ENCODE peak calls at places on chromosomes 7 and 10, in five cellular contexts. One of them, this sample, is unnamed.

GRCh38 chr7:155872678-155873369 is 60.6 kb upstream of the SHH start:
- DNase-seq in caudate nucleus: no peak
- DNase-seq in left ventricle myocardium inferior: no peak
- DNase-seq in DMS79 treated with DMSO at 0.1 percent for 48 hours: no peak
- DNase-seq in NCI-H2029: no peak
- DNase-seq in this sample: no peak

GRCh38 chr7:92584953-92585352 is 5.2 kb downstream of the FAM133B start:
- DNase-seq in caudate nucleus: no peak
- DNase-seq in left ventricle myocardium inferior: no peak
- DNase-seq in DMS79 treated with DMSO at 0.1 percent for 48 hours: no peak
- DNase-seq in NCI-H2029: peak
- DNase-seq in this sample: no peak

GRCh38 chr10:44046605-44047004 is 338.3 kb downstream of the CXCL12 start:
- DNase-seq in caudate nucleus: no peak
- DNase-seq in left ventricle myocardium inferior: no peak
- DNase-seq in DMS79 treated with DMSO at 0.1 percent for 48 hours: no peak
- DNase-seq in NCI-H2029: no peak
- DNase-seq in this sample: no peak

GRCh38 chr10:62907470-62908212 is 91.5 kb upstream of the EGR2 start:
- DNase-seq in caudate nucleus: no peak
- DNase-seq in left ventricle myocardium inferior: no peak
- DNase-seq in DMS79 treated with DMSO at 0.1 percent for 48 hours: peak
- DNase-seq in NCI-H2029: no peak
- DNase-seq in this sample: peak

GRCh38 chr10:116444527-116445142 is 17.0 kb downstream of the PNLIPRP3 start:
- DNase-seq in caudate nucleus: no peak
- DNase-seq in left ventricle myocardium inferior: no peak
- DNase-seq in DMS79 treated with DMSO at 0.1 percent for 48 hours: no peak
- DNase-seq in NCI-H2029: no peak
- DNase-seq in this sample: no peak

GRCh38 chr10:123935680-123936079 is 44.1 kb upstream of the CPXM2 start:
- DNase-seq in caudate nucleus: no peak
- DNase-seq in left ventricle myocardium inferior: no peak
- DNase-seq in DMS79 treated with DMSO at 0.1 percent for 48 hours: no peak
- DNase-seq in NCI-H2029: no peak
- DNase-seq in this sample: no peak

GRCh38 chr7:47461161-47461560 is 120.8 kb downstream of the TNS3 start:
- DNase-seq in caudate nucleus: no peak
- DNase-seq in left ventricle myocardium inferior: peak
- DNase-seq in DMS79 treated with DMSO at 0.1 percent for 48 hours: no peak
- DNase-seq in NCI-H2029: peak
- DNase-seq in this sample: no peak

GRCh38 chr10:77160679-77161078 is 476.9 kb downstream of the KCNMA1 start:
- DNase-seq in caudate nucleus: no peak
- DNase-seq in left ventricle myocardium inferior: no peak
- DNase-seq in DMS79 treated with DMSO at 0.1 percent for 48 hours: peak
- DNase-seq in NCI-H2029: peak
- DNase-seq in this sample: peak

GRCh38 chr10:124460144-124460543 is 1.5 kb upstream of the LHPP start:
- DNase-seq in caudate nucleus: no peak
- DNase-seq in left ventricle myocardium inferior: no peak
- DNase-seq in DMS79 treated with DMSO at 0.1 percent for 48 hours: no peak
- DNase-seq in NCI-H2029: no peak
- DNase-seq in this sample: no peak

GRCh38 chr7:6558837-6559236 is 7.6 kb upstream of the GRID2IP start:
- DNase-seq in caudate nucleus: no peak
- DNase-seq in left ventricle myocardium inferior: no peak
- DNase-seq in DMS79 treated with DMSO at 0.1 percent for 48 hours: peak
- DNase-seq in NCI-H2029: peak
- DNase-seq in this sample: peak

GRCh38 chr10:51201947-51202346 is 127.7 kb downstream of the PRKG1 start:
- DNase-seq in caudate nucleus: no peak
- DNase-seq in left ventricle myocardium inferior: no peak
- DNase-seq in DMS79 treated with DMSO at 0.1 percent for 48 hours: no peak
- DNase-seq in NCI-H2029: no peak
- DNase-seq in this sample: no peak

GRCh38 chr10:132293416-132294195 is 14.1 kb downstream of the STK32C start:
- DNase-seq in caudate nucleus: no peak
- DNase-seq in left ventricle myocardium inferior: peak
- DNase-seq in DMS79 treated with DMSO at 0.1 percent for 48 hours: no peak
- DNase-seq in NCI-H2029: peak
- DNase-seq in this sample: peak

GRCh38 chr7:151367304-151367703 is 25.7 kb downstream of the NUB1 start:
- DNase-seq in caudate nucleus: no peak
- DNase-seq in left ventricle myocardium inferior: no peak
- DNase-seq in DMS79 treated with DMSO at 0.1 percent for 48 hours: no peak
- DNase-seq in NCI-H2029: no peak
- DNase-seq in this sample: no peak

GRCh38 chr7:52254396-52255025 is 780.9 kb upstream of the POM121L12 start:
- DNase-seq in caudate nucleus: no peak
- DNase-seq in left ventricle myocardium inferior: no peak
- DNase-seq in DMS79 treated with DMSO at 0.1 percent for 48 hours: no peak
- DNase-seq in NCI-H2029: no peak
- DNase-seq in this sample: no peak

GRCh38 chr10:43039629-43040481 is 37.0 kb upstream of the RET start:
- DNase-seq in caudate nucleus: no peak
- DNase-seq in left ventricle myocardium inferior: no peak
- DNase-seq in DMS79 treated with DMSO at 0.1 percent for 48 hours: no peak
- DNase-seq in NCI-H2029: no peak
- DNase-seq in this sample: no peak

GRCh38 chr10:73537288-73537687 is 41.5 kb upstream of the PPP3CB start:
- DNase-seq in caudate nucleus: no peak
- DNase-seq in left ventricle myocardium inferior: no peak
- DNase-seq in DMS79 treated with DMSO at 0.1 percent for 48 hours: no peak
- DNase-seq in NCI-H2029: no peak
- DNase-seq in this sample: no peak

GRCh38 chr7:584122-584465 is 64.4 kb upstream of the PDGFA start:
- DNase-seq in caudate nucleus: no peak
- DNase-seq in left ventricle myocardium inferior: no peak
- DNase-seq in DMS79 treated with DMSO at 0.1 percent for 48 hours: no peak
- DNase-seq in NCI-H2029: no peak
- DNase-seq in this sample: no peak

GRCh38 chr10:111077715-111078504 is 1.1 kb downstream of the ADRA2A start:
- DNase-seq in caudate nucleus: no peak
- DNase-seq in left ventricle myocardium inferior: peak
- DNase-seq in DMS79 treated with DMSO at 0.1 percent for 48 hours: peak
- DNase-seq in NCI-H2029: peak
- DNase-seq in this sample: no peak

GRCh38 chr10:28241766-28242399 is 61.0 kb downstream of the MPP7 start:
- DNase-seq in caudate nucleus: no peak
- DNase-seq in left ventricle myocardium inferior: no peak
- DNase-seq in DMS79 treated with DMSO at 0.1 percent for 48 hours: no peak
- DNase-seq in NCI-H2029: no peak
- DNase-seq in this sample: no peak

GRCh38 chr7:137020351-137020750 is 151.9 kb downstream of the CHRM2 start:
- DNase-seq in caudate nucleus: no peak
- DNase-seq in left ventricle myocardium inferior: no peak
- DNase-seq in DMS79 treated with DMSO at 0.1 percent for 48 hours: no peak
- DNase-seq in NCI-H2029: peak
- DNase-seq in this sample: no peak

GRCh38 chr7:135391514-135391913 is 118.4 kb downstream of the CNOT4 start:
- DNase-seq in caudate nucleus: no peak
- DNase-seq in left ventricle myocardium inferior: no peak
- DNase-seq in DMS79 treated with DMSO at 0.1 percent for 48 hours: no peak
- DNase-seq in NCI-H2029: no peak
- DNase-seq in this sample: no peak

GRCh38 chr7:50552139-50552538 is 13.1 kb downstream of the DDC start:
- DNase-seq in caudate nucleus: no peak
- DNase-seq in left ventricle myocardium inferior: no peak
- DNase-seq in DMS79 treated with DMSO at 0.1 percent for 48 hours: peak
- DNase-seq in NCI-H2029: peak
- DNase-seq in this sample: peak

GRCh38 chr10:25068152-25069058 is 52.0 kb downstream of the THNSL1 start:
- DNase-seq in caudate nucleus: peak
- DNase-seq in left ventricle myocardium inferior: no peak
- DNase-seq in DMS79 treated with DMSO at 0.1 percent for 48 hours: no peak
- DNase-seq in NCI-H2029: no peak
- DNase-seq in this sample: peak

GRCh38 chr10:49213211-49213610 is 25.0 kb upstream of the TMEM273 start:
- DNase-seq in caudate nucleus: no peak
- DNase-seq in left ventricle myocardium inferior: no peak
- DNase-seq in DMS79 treated with DMSO at 0.1 percent for 48 hours: no peak
- DNase-seq in NCI-H2029: no peak
- DNase-seq in this sample: no peak

GRCh38 chr10:16811292-16811691 is 5.9 kb downstream of the RSU1 start:
- DNase-seq in caudate nucleus: no peak
- DNase-seq in left ventricle myocardium inferior: no peak
- DNase-seq in DMS79 treated with DMSO at 0.1 percent for 48 hours: no peak
- DNase-seq in NCI-H2029: no peak
- DNase-seq in this sample: no peak

GRCh38 chr7:85234746-85235145 is 47.9 kb upstream of the SEMA3D start:
- DNase-seq in caudate nucleus: no peak
- DNase-seq in left ventricle myocardium inferior: no peak
- DNase-seq in DMS79 treated with DMSO at 0.1 percent for 48 hours: no peak
- DNase-seq in NCI-H2029: no peak
- DNase-seq in this sample: no peak

GRCh38 chr10:32961892-32962369 is 3.9 kb upstream of the ITGB1 start:
- DNase-seq in caudate nucleus: no peak
- DNase-seq in left ventricle myocardium inferior: no peak
- DNase-seq in DMS79 treated with DMSO at 0.1 percent for 48 hours: no peak
- DNase-seq in NCI-H2029: no peak
- DNase-seq in this sample: no peak

GRCh38 chr10:129307141-129307540 is 159.9 kb upstream of the MGMT start:
- DNase-seq in caudate nucleus: no peak
- DNase-seq in left ventricle myocardium inferior: no peak
- DNase-seq in DMS79 treated with DMSO at 0.1 percent for 48 hours: no peak
- DNase-seq in NCI-H2029: no peak
- DNase-seq in this sample: no peak

GRCh38 chr7:106068538-106068961 is 43.6 kb downstream of the SYPL1 start:
- DNase-seq in caudate nucleus: no peak
- DNase-seq in left ventricle myocardium inferior: no peak
- DNase-seq in DMS79 treated with DMSO at 0.1 percent for 48 hours: no peak
- DNase-seq in NCI-H2029: no peak
- DNase-seq in this sample: no peak

GRCh38 chr7:141045842-141046630 is 27.8 kb upstream of the TMEM178B start:
- DNase-seq in caudate nucleus: no peak
- DNase-seq in left ventricle myocardium inferior: no peak
- DNase-seq in DMS79 treated with DMSO at 0.1 percent for 48 hours: no peak
- DNase-seq in NCI-H2029: no peak
- DNase-seq in this sample: no peak

GRCh38 chr10:79266092-79266491 is 81.2 kb upstream of the PPIF start:
- DNase-seq in caudate nucleus: no peak
- DNase-seq in left ventricle myocardium inferior: no peak
- DNase-seq in DMS79 treated with DMSO at 0.1 percent for 48 hours: no peak
- DNase-seq in NCI-H2029: no peak
- DNase-seq in this sample: no peak

GRCh38 chr10:116683061-116683601 is 59.2 kb downstream of the HSPA12A start:
- DNase-seq in caudate nucleus: no peak
- DNase-seq in left ventricle myocardium inferior: no peak
- DNase-seq in DMS79 treated with DMSO at 0.1 percent for 48 hours: no peak
- DNase-seq in NCI-H2029: no peak
- DNase-seq in this sample: no peak

GRCh38 chr7:77550586-77550985 is 13.5 kb downstream of the PTPN12 start:
- DNase-seq in caudate nucleus: no peak
- DNase-seq in left ventricle myocardium inferior: no peak
- DNase-seq in DMS79 treated with DMSO at 0.1 percent for 48 hours: no peak
- DNase-seq in NCI-H2029: no peak
- DNase-seq in this sample: no peak

GRCh38 chr7:129825554-129826267 is 127.0 kb downstream of the UBE2H start:
- DNase-seq in caudate nucleus: peak
- DNase-seq in left ventricle myocardium inferior: peak
- DNase-seq in DMS79 treated with DMSO at 0.1 percent for 48 hours: peak
- DNase-seq in NCI-H2029: peak
- DNase-seq in this sample: peak

This sample was measured in DMS153.